ENCODE peak calls at places on chromosomes 11 and 22, in four cellular contexts. F is CD8-positive, alpha-beta T cell; V is neuronal stem cell; N is tibial nerve. B is an unnamed sample.

GRCh38 chr11:65899356-65900124 is 648 bp downstream of the FOSL1 start:
- DNase-seq in F (peak; percentile 44), V (no peak), N (no peak), B (peak; percentile 18)

GRCh38 chr22:20239951-20240773 is 28.0 kb downstream of the RTN4R start:
- DNase-seq in F (no peak), V (peak; percentile 46), N (no peak), B (peak; percentile 26)

GRCh38 chr11:76672431-76673163 is 2.0 kb upstream of the LRRC32 start:
- DNase-seq in F (no peak), V (no peak), N (no peak), B (no peak)

GRCh38 chr11:84407091-84407490 is 1120.9 kb upstream of the CCDC90B start:
- DNase-seq in F (no peak), V (no peak), N (no peak), B (no peak)

GRCh38 chr11:3016861-3017260 is 24.7 kb upstream of the NAP1L4 start:
- DNase-seq in F (no peak), V (no peak), N (no peak), B (no peak)

GRCh38 chr11:57305523-57305922 is 19.2 kb downstream of the TNKS1BP1 start:
- DNase-seq in F (no peak), V (no peak), N (no peak), B (no peak)

GRCh38 chr22:35726933-35727332 is 9.3 kb downstream of the APOL5 start:
- DNase-seq in F (no peak), V (no peak), N (no peak), B (no peak)

GRCh38 chr22:21064917-21065864 is 19.4 kb downstream of the LRRC74B start:
- DNase-seq in F (no peak), V (no peak), N (no peak), B (no peak)

GRCh38 chr11:73376803-73377629 is 817 bp downstream of the RELT start:
- DNase-seq in F (peak; percentile 35), V (no peak), N (peak; percentile 23), B (peak; percentile 76)

GRCh38 chr11:93585758-93586157 is 42.6 kb upstream of the SMCO4 start:
- DNase-seq in F (no peak), V (no peak), N (no peak), B (peak; percentile 78)

GRCh38 chr11:94792453-94792852 is 24.3 kb downstream of the AMOTL1 start:
- DNase-seq in F (no peak), V (no peak), N (no peak), B (no peak)

GRCh38 chr22:37044634-37045625 is 6.6 kb upstream of the KCTD17 start:
- DNase-seq in F (no peak), V (no peak), N (no peak), B (no peak)

GRCh38 chr11:59719556-59719955 is 5.9 kb upstream of the OR10V1 start:
- DNase-seq in F (no peak), V (no peak), N (no peak), B (no peak)

GRCh38 chr11:1153951-1154487 is 3.7 kb upstream of the MUC5AC start:
- DNase-seq in F (no peak), V (no peak), N (no peak), B (peak; percentile 93)

GRCh38 chr11:109486129-109486528 is 64.1 kb downstream of the C11orf87 start:
- DNase-seq in F (no peak), V (no peak), N (no peak), B (no peak)

GRCh38 chr11:47305734-47306483 is 36.0 kb downstream of the MADD start:
- DNase-seq in F (no peak), V (no peak), N (no peak), B (no peak)

GRCh38 chr11:45178890-45179663 is 32.6 kb downstream of the PRDM11 start:
- DNase-seq in F (no peak), V (no peak), N (no peak), B (peak; percentile 59)

GRCh38 chr22:31104869-31105268 is 2.5 kb downstream of the SELENOM start:
- DNase-seq in F (no peak), V (peak; percentile 63), N (no peak), B (no peak)

GRCh38 chr22:44802071-44802700 is 49.8 kb downstream of the ARHGAP8 start:
- DNase-seq in F (no peak), V (no peak), N (no peak), B (no peak)

GRCh38 chr22:16932577-16932976 is 75.4 kb downstream of the GAB4 start:
- DNase-seq in F (no peak), V (no peak), N (no peak), B (no peak)

GRCh38 chr11:29272019-29272654 is 744.7 kb downstream of the KCNA4 start:
- DNase-seq in F (no peak), V (no peak), N (no peak), B (peak; percentile 63)

GRCh38 chr11:69939551-69940245 is 120.5 kb upstream of the FGF3 start:
- DNase-seq in F (no peak), V (no peak), N (no peak), B (peak; percentile 82)

GRCh38 chr22:40491990-40492631 is 121.7 kb downstream of the SGSM3 start:
- DNase-seq in F (no peak), V (no peak), N (no peak), B (peak; percentile 60)

GRCh38 chr11:47101452-47101851 is 75.2 kb downstream of the ARFGAP2 start:
- DNase-seq in F (no peak), V (no peak), N (no peak), B (no peak)

GRCh38 chr22:45224988-45225731 is 15.5 kb downstream of the KIAA0930 start:
- DNase-seq in F (no peak), V (no peak), N (no peak), B (no peak)

GRCh38 chr11:128470081-128470480 is 117.3 kb downstream of the ETS1 start:
- DNase-seq in F (no peak), V (no peak), N (no peak), B (no peak)

GRCh38 chr22:27971926-27972325 is 52.9 kb upstream of the PITPNB start:
- DNase-seq in F (no peak), V (no peak), N (no peak), B (no peak)

GRCh38 chr11:60428517-60428916 is 855 bp upstream of the MS4A5 start:
- DNase-seq in F (no peak), V (no peak), N (no peak), B (no peak)

GRCh38 chr11:45332486-45332934 is 46.4 kb upstream of the SYT13 start:
- DNase-seq in F (peak; percentile 23), V (peak; percentile 51), N (no peak), B (peak; percentile 66)

GRCh38 chr11:2178906-2179494 is 7.4 kb upstream of the TH start:
- DNase-seq in F (no peak), V (no peak), N (no peak), B (no peak)

GRCh38 chr11:117830674-117831351 is 6.3 kb upstream of the FXYD2 start:
- DNase-seq in F (no peak), V (no peak), N (no peak), B (no peak)

GRCh38 chr11:1227551-1228182 is 4.8 kb downstream of the MUC5B start:
- DNase-seq in F (no peak), V (no peak), N (no peak), B (no peak)

GRCh38 chr22:49353185-49353584 is 474.5 kb downstream of the BRD1 start:
- DNase-seq in F (no peak), V (no peak), N (no peak), B (no peak)

GRCh38 chr11:95459268-95460040 is 228.5 kb upstream of the SESN3 start:
- DNase-seq in F (no peak), V (no peak), N (no peak), B (peak; percentile 71)

GRCh38 chr11:121298770-121299169 is 6.2 kb downstream of the SC5D start:
- DNase-seq in F (no peak), V (no peak), N (no peak), B (no peak)
- H3K4me3 ChIP-seq in F (no peak overlapping the region), V (no peak overlapping the region), N (no peak overlapping the region), B (no peak overlapping the region)

GRCh38 chr11:22192289-22192641 is 620 bp upstream of the ANO5 start:
- DNase-seq in F (no peak), V (no peak), N (no peak), B (no peak)
- H3K4me3 ChIP-seq in F (no peak overlapping the region), V (peak overlapping the region; percentile 83), N (peak overlapping the region; percentile 57), B (peak overlapping the region; percentile 49)

GRCh38 chr11:34355726-34356125 is 2.1 kb downstream of the ABTB2 start:
- DNase-seq in F (no peak), V (no peak), N (no peak), B (no peak)

GRCh38 chr11:34356918-34357645 is 728 bp downstream of the ABTB2 start:
- DNase-seq in F (peak; percentile 29), V (peak; percentile 54), N (no peak), B (peak; percentile 80)

GRCh38 chr11:34356576-34356917 is 1.3 kb downstream of the ABTB2 start:
- DNase-seq in F (no peak), V (no peak), N (no peak), B (peak; percentile 60)

GRCh38 chr11:34354782-34355181 is 3.0 kb downstream of the ABTB2 start:
- DNase-seq in F (no peak), V (no peak), N (no peak), B (no peak)

GRCh38 chr11:34356130-34356529 is 1.7 kb downstream of the ABTB2 start:
- DNase-seq in F (no peak), V (no peak), N (no peak), B (no peak)
- H3K4me3 ChIP-seq in F (peak overlapping the region; percentile 63), V (no peak overlapping the region), N (peak overlapping the region; percentile 79), B (peak overlapping the region; percentile 84)

DNA sequence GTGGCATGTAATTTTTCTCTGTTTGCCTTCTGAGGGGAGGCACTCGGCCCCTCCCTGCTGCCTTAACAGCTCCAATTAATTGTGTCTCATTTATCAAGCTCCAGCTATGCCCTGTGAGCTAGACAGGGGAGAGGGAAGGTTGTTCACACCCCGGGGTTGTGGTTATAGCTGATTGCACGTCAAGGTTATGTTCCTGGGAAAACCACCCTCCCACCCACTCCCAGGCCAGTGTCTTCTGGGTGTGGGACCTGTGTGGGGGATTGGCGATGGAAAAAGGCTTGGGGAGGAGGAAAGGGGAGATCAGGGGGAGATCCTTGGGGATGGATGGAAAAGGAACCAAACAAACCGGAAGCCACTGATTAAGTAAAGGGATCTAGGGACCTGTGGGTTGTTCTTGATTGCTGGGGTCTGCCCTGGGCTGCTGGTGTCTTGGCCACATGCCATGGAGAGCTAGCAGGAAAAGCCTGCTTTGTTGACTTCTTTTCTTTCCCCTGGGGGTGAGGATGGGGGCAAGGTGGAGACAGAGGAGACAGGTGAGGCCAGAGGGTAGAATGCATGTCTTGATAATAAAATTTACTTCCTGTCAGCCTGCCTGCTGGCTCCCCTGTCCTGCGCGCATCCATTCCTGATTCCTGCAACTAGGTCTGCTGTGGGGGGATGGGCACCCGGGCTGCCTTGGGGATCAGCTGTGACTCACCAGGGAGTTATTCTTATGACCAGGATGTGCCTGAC is 13.5 kb upstream of the SORL1-AS1 start:
- DNase-seq in F (no peak), V (no peak), N (peak; percentile 43), B (peak; percentile 65)
- H3K4me3 ChIP-seq in F (peak overlapping the region; percentile 7), V (no peak overlapping the region), N (no peak overlapping the region), B (no peak overlapping the region)

GRCh38 chr11:12288934-12289666 is 88.3 kb upstream of the PARVA start:
- DNase-seq in F (no peak), V (no peak), N (no peak), B (no peak)

GRCh38 chr11:12289667-12290476 is 87.5 kb upstream of the PARVA start:
- DNase-seq in F (no peak), V (no peak), N (no peak), B (no peak)

GRCh38 chr11:12287009-12287373 is 90.4 kb upstream of the PARVA start:
- DNase-seq in F (no peak), V (no peak), N (no peak), B (no peak)

GRCh38 chr11:12287374-12288211 is 89.8 kb upstream of the PARVA start:
- DNase-seq in F (no peak), V (peak; percentile 56), N (no peak), B (peak; percentile 97)

GRCh38 chr11:12288212-12288933 is 89.0 kb upstream of the PARVA start:
- DNase-seq in F (peak; percentile 24), V (peak; percentile 86), N (peak; percentile 78), B (peak; percentile 89)
- H3K4me3 ChIP-seq in F (no peak overlapping the region), V (no peak overlapping the region), N (no peak overlapping the region), B (no peak overlapping the region)

GRCh38 chr11:64843971-64844329 is 503 bp downstream of the CDC42BPG start:
- DNase-seq in F (no peak), V (no peak), N (no peak), B (no peak)
- H3K4me3 ChIP-seq in F (peak overlapping the region; percentile 58), V (peak overlapping the region; percentile 0), N (no peak overlapping the region), B (peak overlapping the region; percentile 78)